ENCODE peak calls at places on chromosomes 11 and 22, in eight cellular contexts. I is transverse colon, S is heart left ventricle, R is HCT116, K is H1, T is IMR-90, A is ovary, M is A549. X is an unnamed sample. For H3K4me1, the result is how much of the 10 kb centered on the place peaks cover.

GRCh38 chr11:35145249-35145648 is 6.3 kb downstream of the CD44 start:
- DNase-seq in M (no peak), K (no peak), I (peak), A (no peak), T (peak), S (no peak), R (no peak), X (no peak)

GRCh38 chr11:121890377-121890776 is 225.6 kb downstream of the BLID start:
- DNase-seq in R (no peak), A (no peak), I (no peak), M (no peak), T (peak), K (no peak), S (no peak), X (no peak)

GRCh38 chr22:42425337-42425988 is 6.7 kb downstream of the NFAM1 start:
- DNase-seq in T (no peak), R (no peak), K (no peak), S (no peak), M (no peak), I (no peak), A (no peak), X (no peak)

GRCh38 chr11:27501102-27501501 is 5.5 kb downstream of the LIN7C start:
- DNase-seq in I (no peak), R (no peak), A (no peak), M (no peak), T (no peak), K (no peak), S (no peak), X (no peak)

GRCh38 chr11:60871378-60872061 is 4.2 kb downstream of the ZP1 start:
- DNase-seq in I (no peak), K (no peak), R (no peak), T (peak), M (no peak), A (no peak), S (peak), X (no peak)

GRCh38 chr22:33101550-33101949 is 43.4 kb upstream of the SYN3 start:
- DNase-seq in T (no peak), A (no peak), K (no peak), S (no peak), R (no peak), M (no peak), I (no peak), X (no peak)

GRCh38 chr11:22699388-22699787 is 33.0 kb downstream of the GAS2 start:
- DNase-seq in S (no peak), T (no peak), K (no peak), I (no peak), A (no peak), M (no peak), R (no peak), X (no peak)

GRCh38 chr11:125233736-125234275 is 69.3 kb downstream of the PKNOX2 start:
- DNase-seq in M (no peak), I (no peak), S (no peak), T (no peak), A (no peak), K (no peak), R (no peak), X (no peak)

GRCh38 chr11:65378208-65378927 is 4.1 kb downstream of the SLC25A45 start:
- DNase-seq in M (no peak), R (no peak), K (no peak), A (no peak), I (peak), T (no peak), S (no peak), X (peak)

GRCh38 chr22:39013923-39014722 is at the start of gene APOBEC3C:
- DNase-seq in T (peak), M (peak), A (peak), K (no peak), R (peak), I (peak), S (peak), X (peak)

GRCh38 chr11:117313828-117314768 is 2.0 kb downstream of the BACE1 start:
- DNase-seq in I (no peak), R (no peak), S (no peak), T (no peak), M (no peak), A (no peak), K (no peak), X (no peak)

GRCh38 chr11:71209181-71209580 is 43.2 kb downstream of the SHANK2 start:
- DNase-seq in M (no peak), T (no peak), I (no peak), K (no peak), A (no peak), R (no peak), S (no peak), X (no peak)

DNA sequence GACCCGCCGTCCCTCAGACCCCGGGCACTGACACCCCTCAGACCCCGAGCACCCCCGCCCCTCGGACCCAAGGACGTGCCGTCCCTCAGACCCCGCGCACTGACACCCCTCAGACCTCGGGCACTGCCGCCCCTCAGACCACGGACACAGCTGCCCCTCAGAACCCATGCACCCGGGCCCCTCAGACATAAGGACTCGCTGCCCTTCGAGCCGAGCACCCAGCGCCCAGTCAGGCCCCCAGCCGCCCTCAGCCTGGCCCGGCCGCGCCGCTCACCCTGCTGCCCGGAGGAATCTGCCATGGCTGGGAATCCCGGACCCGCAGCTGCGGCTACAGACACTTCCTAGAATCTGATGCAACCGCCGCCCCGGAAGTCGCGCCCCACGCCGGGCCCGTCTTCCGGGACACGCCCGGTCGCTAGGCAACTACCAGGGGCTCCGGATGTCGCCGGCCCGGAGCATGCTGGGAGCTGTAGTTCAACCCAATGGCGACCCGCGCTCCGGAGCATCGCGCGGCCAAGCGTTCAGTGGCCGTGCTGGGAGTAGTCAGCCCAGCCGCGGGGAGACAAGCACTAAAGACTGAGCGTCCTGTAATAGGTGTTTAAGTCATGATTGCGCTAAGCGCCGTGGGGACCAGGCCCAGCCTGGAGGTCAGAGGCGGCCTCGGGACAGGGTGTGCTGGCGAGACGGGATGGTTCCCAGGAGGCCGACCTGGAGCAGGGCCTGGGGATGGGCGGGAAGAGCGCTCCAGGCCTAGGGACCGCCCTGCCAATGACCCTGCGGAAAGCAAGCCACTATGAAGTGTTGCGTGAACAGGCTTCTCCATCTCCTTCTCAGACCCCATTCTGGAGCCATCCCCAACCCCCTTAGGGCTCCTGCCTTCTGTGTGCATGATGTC is at the start of gene CARS1:
- DNase-seq in M (peak), A (peak), T (peak), K (peak), R (peak), I (peak), S (peak), X (peak)
- TF ChIP-seq POLR2A in M (peak), A (peak), T (peak), K (peak), R (peak), I (peak), S (peak), X (peak)

GRCh38 chr11:13279487-13279834 is 1.9 kb downstream of the BMAL1 start:
- DNase-seq in I (no peak), T (no peak), M (no peak), K (no peak), S (no peak), R (no peak), A (no peak), X (no peak)
- H3K4me1 ChIP-seq in I (under half), T (under half), M (under half), K (under half), S (under half), R (under half), A (under half), X (under half)

GRCh38 chr11:13461291-13461690 is 1.7 kb downstream of the BTBD10 start:
- DNase-seq in T (no peak), A (no peak), S (no peak), M (no peak), I (no peak), K (no peak), R (no peak), X (no peak)
- H3K4me3 ChIP-seq in T (no peak), A (no peak), S (no peak), M (no peak), I (no peak), K (no peak), R (no peak), X (no peak)

DNA sequence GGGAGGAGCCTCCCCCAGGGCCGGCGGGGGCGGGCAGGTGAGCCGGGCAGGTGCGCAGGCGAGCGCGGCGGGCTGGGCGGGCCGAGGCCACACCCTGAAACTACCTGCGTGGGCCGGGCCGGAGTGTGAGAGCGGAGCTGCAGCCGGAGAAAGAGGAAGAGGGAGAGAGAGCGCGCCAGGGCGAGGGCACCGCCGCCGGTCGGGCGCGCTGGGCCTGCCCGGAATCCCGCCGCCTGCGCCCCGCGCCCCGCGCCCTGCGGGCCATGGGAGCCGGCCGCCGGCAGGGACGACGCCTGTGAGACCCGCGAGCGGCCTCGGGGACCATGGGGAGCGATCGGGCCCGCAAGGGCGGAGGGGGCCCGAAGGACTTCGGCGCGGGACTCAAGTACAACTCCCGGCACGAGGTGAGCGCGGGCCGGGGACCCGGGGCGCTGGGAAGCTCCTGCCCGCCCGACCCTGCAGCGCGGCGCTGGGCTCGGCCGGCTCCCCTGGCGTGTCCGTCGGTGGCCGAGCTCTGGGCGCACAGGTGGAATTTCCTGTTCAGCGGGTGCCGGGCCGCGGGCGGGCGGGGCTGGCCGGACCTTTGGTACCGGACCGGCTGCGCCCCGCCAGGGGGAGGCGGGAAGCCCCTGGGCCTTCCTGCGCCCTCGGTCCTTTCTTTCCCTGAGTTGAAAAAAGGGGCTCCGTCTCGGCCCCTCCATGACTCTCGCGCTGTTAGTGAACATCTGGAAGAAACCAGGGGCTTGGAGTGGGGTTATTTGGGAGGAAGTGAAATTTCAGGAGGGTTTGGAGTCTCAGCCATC is at the start of gene ST14:
- DNase-seq in K (no peak), A (no peak), S (peak), R (no peak), I (peak), T (no peak), M (no peak), X (peak)
- TF ChIP-seq POLR2A in K (no peak), A (no peak), S (no peak), R (no peak), I (peak), T (no peak), M (no peak), X (peak)

GRCh38 chr22:20858615-20859416 is at the start of the genes PI4KA and SNAP29:
- DNase-seq in M (peak), A (peak), K (peak), S (peak), R (peak), I (peak), T (peak), X (peak)
- H3K4me1 ChIP-seq in M (under half), A (under half), K (under half), S (under half), R (under half), I (under half), T (under half), X (under half)

DNA sequence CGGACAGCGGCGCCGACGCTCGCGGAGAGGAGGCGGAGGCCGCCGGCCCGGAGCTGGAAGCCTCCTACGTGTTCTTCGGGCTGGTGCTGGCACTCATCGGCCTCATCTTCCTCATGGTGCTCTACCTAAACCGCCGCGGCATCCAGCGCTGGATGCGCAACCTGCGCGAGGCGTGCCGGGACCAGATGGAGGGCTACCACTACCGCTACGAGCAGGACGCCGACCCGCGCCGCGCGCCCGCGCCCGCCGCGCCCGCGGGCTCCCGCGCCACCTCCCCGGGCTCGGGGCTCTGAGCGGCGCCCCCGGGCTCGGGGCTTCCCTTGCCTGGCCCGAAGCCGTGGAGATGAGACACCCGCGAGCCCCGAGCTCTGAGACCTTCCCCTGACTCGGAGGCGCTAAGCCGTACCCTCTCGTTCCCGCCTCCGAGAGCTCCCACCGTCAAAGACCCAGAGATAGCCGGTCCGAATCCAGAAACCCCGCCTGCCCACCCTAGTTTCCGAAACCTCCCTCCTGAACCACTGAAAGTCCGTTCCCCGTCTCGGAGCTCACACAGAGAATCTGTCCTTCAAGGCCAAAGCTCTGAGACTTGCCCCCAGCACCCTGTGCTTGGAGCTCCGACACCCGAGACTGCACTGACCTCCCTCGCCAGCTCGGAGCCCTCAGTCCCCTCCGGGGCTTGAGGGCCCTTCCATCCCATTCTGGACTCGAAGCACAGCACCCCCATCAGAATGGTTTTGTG is 1.5 kb downstream of the TPBGL start:
- DNase-seq in A (no peak), S (no peak), T (no peak), K (no peak), R (no peak), M (no peak), I (no peak), X (no peak)
- H3K4me3 ChIP-seq in A (peak), S (peak), T (peak), K (peak), R (no peak), M (peak), I (no peak), X (no peak)

GRCh38 chr22:46056169-46057041 is 79.4 kb upstream of the WNT7B start:
- DNase-seq in T (no peak), S (peak), I (peak), R (no peak), M (no peak), A (peak), K (no peak), X (peak)

GRCh38 chr22:46055851-46056168 is 78.8 kb upstream of the WNT7B start:
- DNase-seq in K (no peak), T (no peak), I (no peak), R (no peak), A (no peak), M (no peak), S (peak), X (no peak)

GRCh38 chr22:46058591-46059519 is 81.9 kb upstream of the WNT7B start:
- DNase-seq in K (no peak), S (no peak), A (peak), M (no peak), T (no peak), I (peak), R (no peak), X (peak)

GRCh38 chr22:46057206-46057605 is 80.2 kb upstream of the WNT7B start:
- DNase-seq in I (peak), R (no peak), T (no peak), A (peak), M (no peak), S (no peak), K (no peak), X (peak)

GRCh38 chr22:46057762-46058420 is 80.9 kb upstream of the WNT7B start:
- DNase-seq in S (peak), I (peak), A (peak), M (no peak), K (no peak), R (no peak), T (no peak), X (peak)
- TF ChIP-seq POLR2A in S (peak), I (peak), A (peak), M (no peak), K (no peak), R (no peak), T (no peak), X (peak)

GRCh38 chr11:8754241-8754640 is 71.6 kb downstream of the RPL27A start:
- DNase-seq in M (no peak), T (no peak), R (no peak), K (no peak), S (no peak), I (no peak), A (no peak), X (no peak)
- H3K4me1 ChIP-seq in M (under half), T (under half), R (under half), K (under half), S (under half), I (under half), A (under half), X (under half)

GRCh38 chr11:68092411-68092810 is 28.8 kb downstream of the CHKA start:
- DNase-seq in S (no peak), A (no peak), R (no peak), M (no peak), T (no peak), I (no peak), K (no peak), X (no peak)
- H3K4me3 ChIP-seq in S (no peak), A (no peak), R (no peak), M (no peak), T (no peak), I (no peak), K (no peak), X (no peak)